ENCODE peak calls at places on chromosome 13, in five cellular contexts. P is Peyer's patch, R is heart left ventricle, T is tibial artery, L is left ventricle myocardium inferior. H is an unnamed sample.
A peak's percentile ranks its signal among the peaks of the same experiment; 100 is the strongest.

GRCh38 chr13:42061943-42062342 is 13.5 kb downstream of the DGKH start:
- DNase-seq in P (no peak), R (no peak), T (no peak), L (no peak), H (no peak)

GRCh38 chr13:40445557-40445990 is 220.9 kb downstream of the FOXO1 start:
- DNase-seq in P (peak; percentile 93), R (peak; percentile 83), T (no peak), L (peak; percentile 42), H (no peak)

GRCh38 chr13:85864963-85865530 is 65.8 kb upstream of the SLITRK6 start:
- DNase-seq in P (no peak), R (no peak), T (no peak), L (no peak), H (no peak)

GRCh38 chr13:38687246-38688229 is 661 bp downstream of the FREM2 start:
- DNase-seq in P (no peak), R (peak; percentile 62), T (no peak), L (no peak), H (no peak)

GRCh38 chr13:41973247-41973741 is 12.4 kb upstream of the VWA8 start:
- DNase-seq in P (no peak), R (no peak), T (no peak), L (no peak), H (no peak)

GRCh38 chr13:30659980-30660379 is 42.3 kb downstream of the USPL1 start:
- DNase-seq in P (no peak), R (no peak), T (no peak), L (no peak), H (no peak)

GRCh38 chr13:86269511-86269910 is 470.3 kb upstream of the SLITRK6 start:
- DNase-seq in P (no peak), R (no peak), T (no peak), L (no peak), H (no peak)

GRCh38 chr13:38262211-38262610 is 87.4 kb upstream of the UFM1 start:
- DNase-seq in P (no peak), R (no peak), T (no peak), L (no peak), H (no peak)

GRCh38 chr13:32889986-32890565 is 126.1 kb upstream of the KL start:
- DNase-seq in P (no peak), R (no peak), T (no peak), L (no peak), H (no peak)

GRCh38 chr13:32117696-32118095 is 86.1 kb downstream of the FRY start:
- DNase-seq in P (no peak), R (peak; percentile 62), T (peak; percentile 93), L (peak; percentile 58), H (no peak)

GRCh38 chr13:34156841-34157365 is 339.0 kb downstream of the RFC3 start:
- DNase-seq in P (peak; percentile 76), R (peak; percentile 60), T (peak; percentile 89), L (peak; percentile 22), H (peak; percentile 81)

DNA sequence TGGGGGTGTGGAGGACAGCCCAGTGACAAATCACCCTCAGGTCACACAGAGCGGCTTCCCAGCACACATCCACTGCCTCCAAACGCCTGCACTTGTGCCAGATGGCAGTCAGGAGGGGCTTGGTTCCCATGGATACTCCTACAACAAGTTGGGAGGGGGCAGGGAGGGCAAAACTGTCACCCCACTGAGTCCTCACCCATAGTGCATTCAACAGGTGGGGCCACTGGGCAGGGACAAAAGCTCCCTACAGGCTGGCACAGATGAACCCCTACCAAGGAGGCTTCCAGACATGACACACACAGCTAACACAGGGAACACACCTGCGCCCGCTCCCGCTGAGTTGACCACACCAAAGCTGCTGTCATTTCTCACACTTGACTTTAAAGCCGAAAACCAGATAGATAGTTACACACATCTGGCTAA is 120.5 kb downstream of the STK24 start:
- DNase-seq in P (no peak), R (no peak), T (no peak), L (no peak), H (no peak)
- H3K36me3 ChIP-seq in P (peaks cover 91% of the 10 kb centered on the region), R (peaks cover 72% of the 10 kb centered on the region), T (peaks cover 24% of the 10 kb centered on the region), L (peaks cover 63% of the 10 kb centered on the region), H (peaks cover 35% of the 10 kb centered on the region)

GRCh38 chr13:60335531-60335930 is 61.5 kb upstream of the TDRD3 start:
- DNase-seq in P (no peak), R (no peak), T (no peak), L (no peak), H (no peak)
- TF ChIP-seq CTCF in P (peak; percentile 58), R (peak; percentile 30), T (peak; percentile 34), L (peak; percentile 72), H (peak; percentile 52)

GRCh38 chr13:75347925-75348324 is 134.0 kb downstream of the TBC1D4 start:
- DNase-seq in P (no peak), R (no peak), T (no peak), L (no peak), H (no peak)

GRCh38 chr13:75345191-75345590 is 136.8 kb downstream of the TBC1D4 start:
- DNase-seq in P (no peak), R (no peak), T (no peak), L (no peak), H (no peak)

GRCh38 chr13:75352641-75353327 is 129.2 kb downstream of the TBC1D4 start:
- DNase-seq in P (no peak), R (no peak), T (no peak), L (no peak), H (no peak)

GRCh38 chr13:75347457-75347856 is 134.5 kb downstream of the TBC1D4 start:
- DNase-seq in P (no peak), R (no peak), T (no peak), L (no peak), H (no peak)
- H3K36me3 ChIP-seq in P (no peaks in the 10 kb centered on the region), R (peaks cover 59% of the 10 kb centered on the region), T (peaks cover 5% of the 10 kb centered on the region), L (peaks cover 50% of the 10 kb centered on the region), H (no peaks in the 10 kb centered on the region)

GRCh38 chr13:76820759-76821158 is 65.4 kb downstream of the KCTD12 start:
- DNase-seq in P (no peak), R (no peak), T (peak; percentile 77), L (peak; percentile 61), H (no peak)
- TF ChIP-seq CTCF in P (no peak), R (peak; percentile 11), T (no peak), L (peak; percentile 50), H (peak; percentile 43)

GRCh38 chr13:110696776-110697175 is 9.1 kb downstream of the CARS2 start:
- DNase-seq in P (no peak), R (no peak), T (no peak), L (no peak), H (no peak)

GRCh38 chr13:110700186-110700585 is 5.7 kb downstream of the CARS2 start:
- DNase-seq in P (no peak), R (no peak), T (no peak), L (no peak), H (no peak)

GRCh38 chr13:110699148-110700145 is 6.5 kb downstream of the CARS2 start:
- DNase-seq in P (no peak), R (no peak), T (no peak), L (no peak), H (no peak)

GRCh38 chr13:110697842-110698241 is 8.1 kb downstream of the CARS2 start:
- DNase-seq in P (no peak), R (no peak), T (no peak), L (no peak), H (no peak)

GRCh38 chr13:110698689-110699088 is 7.2 kb downstream of the CARS2 start:
- DNase-seq in P (no peak), R (no peak), T (no peak), L (no peak), H (no peak)
- H3K36me3 ChIP-seq in P (peaks cover 66% of the 10 kb centered on the region), R (peaks cover 90% of the 10 kb centered on the region), T (peaks cover 53% of the 10 kb centered on the region), L (peaks cover 75% of the 10 kb centered on the region), H (peaks cover 19% of the 10 kb centered on the region)

GRCh38 chr13:21619633-21620220 is 15.8 kb upstream of the MICU2 start:
- DNase-seq in P (no peak), R (no peak), T (no peak), L (no peak), H (no peak)

GRCh38 chr13:21620858-21621257 is 16.9 kb upstream of the MICU2 start:
- DNase-seq in P (no peak), R (no peak), T (no peak), L (no peak), H (no peak)

GRCh38 chr13:21625366-21625765 is 21.4 kb upstream of the MICU2 start:
- DNase-seq in P (peak; percentile 58), R (no peak), T (no peak), L (no peak), H (no peak)
- TF ChIP-seq CTCF in P (peak; percentile 76), R (no peak), T (no peak), L (peak; percentile 52), H (peak; percentile 56)

GRCh38 chr13:80419416-80419815 is 78.5 kb upstream of the SPRY2 start:
- DNase-seq in P (no peak), R (no peak), T (no peak), L (no peak), H (no peak)
- H3K36me3 ChIP-seq in P (no peaks in the 10 kb centered on the region), R (no peaks in the 10 kb centered on the region), T (no peaks in the 10 kb centered on the region), L (no peaks in the 10 kb centered on the region), H (no peaks in the 10 kb centered on the region)

DNA sequence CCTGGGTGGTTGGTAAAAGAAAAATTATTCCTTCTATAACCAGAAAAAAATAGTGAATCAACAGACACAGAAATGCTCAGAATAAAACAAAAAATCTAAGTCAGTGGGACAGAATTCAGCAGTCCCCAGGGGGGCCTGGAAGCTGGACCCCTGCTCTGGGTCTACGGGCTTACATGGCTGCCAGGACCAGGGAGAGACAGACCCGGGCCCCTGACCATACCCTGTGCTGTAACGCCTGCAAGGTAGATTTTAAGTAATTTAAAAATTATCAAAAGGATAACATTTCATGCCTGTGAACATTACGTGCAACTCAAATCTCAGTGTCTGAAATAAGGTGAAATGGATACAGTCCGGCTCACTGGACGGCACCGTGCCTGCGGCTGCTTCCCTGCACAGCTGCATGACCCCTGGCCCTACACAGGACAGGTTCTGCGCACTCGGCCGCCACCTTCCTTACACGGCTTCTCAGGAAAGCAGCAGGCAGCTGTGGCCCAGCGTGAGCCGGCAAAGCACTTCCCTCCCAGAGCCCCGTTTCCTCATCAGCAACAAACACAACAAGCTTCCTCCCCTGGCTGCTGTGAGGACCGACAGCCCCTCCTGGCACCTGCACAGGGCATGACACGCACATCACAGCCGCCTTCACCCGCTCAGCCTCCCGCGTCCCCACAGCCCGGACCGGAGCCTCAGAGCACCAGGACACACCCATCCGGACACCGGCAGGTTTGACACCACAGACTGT is 22.2 kb downstream of the RASA3 start:
- DNase-seq in P (peak; percentile 88), R (peak; percentile 72), T (peak; percentile 66), L (no peak), H (no peak)
- TF ChIP-seq CTCF in P (peak; percentile 27), R (no peak), T (no peak), L (peak; percentile 13), H (peak; percentile 11)

GRCh38 chr13:93525087-93525486 is 298.5 kb downstream of the GPC6 start:
- DNase-seq in P (no peak), R (no peak), T (no peak), L (no peak), H (no peak)

GRCh38 chr13:93535256-93535655 is 308.6 kb downstream of the GPC6 start:
- DNase-seq in P (no peak), R (no peak), T (no peak), L (no peak), H (no peak)

GRCh38 chr13:93534181-93534700 is 307.6 kb downstream of the GPC6 start:
- DNase-seq in P (no peak), R (no peak), T (no peak), L (no peak), H (no peak)

DNA sequence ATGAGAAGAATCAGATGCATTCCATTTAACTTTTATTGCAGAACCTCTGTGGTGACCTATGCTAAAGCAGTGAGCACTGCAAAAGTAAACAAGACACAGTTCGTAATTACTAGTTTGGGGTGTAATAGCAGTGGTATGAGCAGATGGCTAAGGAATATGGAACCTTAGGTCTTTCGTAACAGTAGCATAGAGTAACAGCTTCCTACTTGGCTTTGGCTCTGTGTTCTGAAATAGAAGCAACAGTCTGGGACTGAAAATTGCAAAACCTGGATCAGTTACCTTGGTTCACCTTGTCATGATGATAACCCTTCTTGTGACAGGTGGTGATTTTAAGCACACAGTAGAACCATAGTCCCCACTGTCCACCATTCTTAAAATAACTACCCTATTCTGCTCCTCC is 303.4 kb downstream of the GPC6 start:
- DNase-seq in P (no peak), R (no peak), T (no peak), L (no peak), H (no peak)
- H3K36me3 ChIP-seq in P (no peaks in the 10 kb centered on the region), R (no peaks in the 10 kb centered on the region), T (no peaks in the 10 kb centered on the region), L (no peaks in the 10 kb centered on the region), H (no peaks in the 10 kb centered on the region)